ENCODE peak calls at places on chromosomes 6 and 20, in six cellular contexts. G, E, Z, D, V and H are unnamed samples.

GRCh38 chr20:2585811-2586210 is 49.4 kb downstream of the TMC2 start:
- DNase-seq in G (no peak), E (no peak), Z (peak), D (peak), V (no peak), H (peak)

GRCh38 chr6:17334265-17334664 is 53.1 kb downstream of the RBM24 start:
- DNase-seq in G (no peak), E (no peak), Z (peak), D (peak), V (no peak), H (peak)

GRCh38 chr20:49446808-49447207 is 35.7 kb downstream of the KCNB1 start:
- DNase-seq in G (peak), E (peak), Z (peak), D (no peak), V (peak), H (peak)

GRCh38 chr20:62602550-62602949 is 39.8 kb upstream of the SLCO4A1 start:
- DNase-seq in G (no peak), E (no peak), Z (no peak), D (no peak), V (no peak), H (no peak)

GRCh38 chr6:116159782-116160524 is 34.0 kb upstream of the COL10A1 start:
- DNase-seq in G (no peak), E (no peak), Z (peak), D (peak), V (no peak), H (peak)

GRCh38 chr6:52754443-52754842 is 8.8 kb downstream of the GSTA2 start:
- DNase-seq in G (no peak), E (no peak), Z (no peak), D (no peak), V (no peak), H (no peak)

GRCh38 chr6:127022297-127022696 is 96.2 kb upstream of the RSPO3 start:
- DNase-seq in G (no peak), E (peak), Z (no peak), D (no peak), V (no peak), H (no peak)

GRCh38 chr6:36386495-36387439 is 702 bp downstream of the ETV7 start:
- DNase-seq in G (peak), E (peak), Z (peak), D (peak), V (peak), H (peak)

GRCh38 chr6:96716221-96716620 is 121.1 kb downstream of the GPR63 start:
- DNase-seq in G (peak), E (no peak), Z (no peak), D (no peak), V (peak), H (no peak)

GRCh38 chr6:3372912-3373554 is 83.8 kb downstream of the SLC22A23 start:
- DNase-seq in G (no peak), E (peak), Z (no peak), D (no peak), V (no peak), H (no peak)

GRCh38 chr6:7050911-7051779 is 56.6 kb upstream of the RREB1 start:
- DNase-seq in G (peak), E (peak), Z (peak), D (peak), V (peak), H (peak)

GRCh38 chr6:142331601-142332000 is 29.8 kb downstream of the ADGRG6 start:
- DNase-seq in G (no peak), E (no peak), Z (peak), D (no peak), V (no peak), H (peak)

GRCh38 chr6:149563203-149563927 is 2.8 kb upstream of the GINM1 start:
- DNase-seq in G (no peak), E (peak), Z (peak), D (peak), V (no peak), H (peak)

GRCh38 chr6:3228046-3228671 is 706 bp upstream of the TUBB2B start:
- DNase-seq in G (peak), E (peak), Z (no peak), D (no peak), V (peak), H (no peak)

GRCh38 chr20:53706511-53707031 is 112.9 kb upstream of the ZNF217 start:
- DNase-seq in G (peak), E (peak), Z (peak), D (peak), V (no peak), H (peak)

GRCh38 chr20:32648761-32649615 is 24.8 kb downstream of the C20orf203 start:
- DNase-seq in G (no peak), E (peak), Z (no peak), D (peak), V (no peak), H (no peak)

GRCh38 chr20:63369724-63370622 is 8.8 kb upstream of the CHRNA4 start:
- DNase-seq in G (no peak), E (no peak), Z (no peak), D (no peak), V (no peak), H (no peak)

GRCh38 chr6:52995913-52996685 is 1.0 kb upstream of the GSTA4 start:
- DNase-seq in G (peak), E (peak), Z (peak), D (peak), V (peak), H (peak)

GRCh38 chr6:10633216-10633615 is 61.2 kb downstream of the C6orf52 start:
- DNase-seq in G (no peak), E (peak), Z (peak), D (peak), V (peak), H (peak)
- H3K4me2 ChIP-seq in G (no peak), E (no peak), Z (peak), D (no peak), V (no peak), H (peak)

GRCh38 chr20:35673884-35674283 is 9.2 kb upstream of the CPNE1 start:
- DNase-seq in G (no peak), E (no peak), Z (no peak), D (no peak), V (no peak), H (no peak)
- H3K4me2 ChIP-seq in G (no peak), E (no peak), Z (no peak), D (no peak), V (no peak), H (no peak)

DNA sequence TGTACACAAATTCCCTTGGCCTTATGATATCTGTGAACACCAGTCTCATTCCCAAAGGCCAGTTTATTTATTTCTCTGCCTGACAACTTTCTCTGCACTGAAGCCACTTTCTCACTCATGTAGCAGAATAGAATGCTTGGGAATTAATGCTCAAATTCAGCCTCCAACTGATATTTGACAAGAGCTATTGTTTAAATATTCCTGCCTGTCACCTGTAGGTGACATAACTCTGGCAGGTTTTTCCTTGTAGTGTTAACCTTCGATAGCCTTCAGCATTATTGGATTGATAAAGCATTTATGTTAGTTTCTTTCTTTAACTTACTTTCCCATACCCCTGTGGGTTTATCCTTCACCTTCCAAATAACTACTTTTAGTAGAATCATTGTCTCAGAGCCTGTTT is 1183.2 kb upstream of the ADGRB3 start:
- DNase-seq in G (no peak), E (no peak), Z (no peak), D (no peak), V (no peak), H (no peak)
- H3K4me2 ChIP-seq in G (no peak), E (no peak), Z (no peak), D (no peak), V (no peak), H (no peak)

GRCh38 chr6:38646166-38646565 is 6.4 kb upstream of the BTBD9 start:
- DNase-seq in G (no peak), E (no peak), Z (peak), D (peak), V (peak), H (peak)

GRCh38 chr6:38650207-38650752 is 10.6 kb upstream of the BTBD9 start:
- DNase-seq in G (no peak), E (no peak), Z (no peak), D (no peak), V (no peak), H (no peak)

GRCh38 chr6:38648629-38649028 is 8.9 kb upstream of the BTBD9 start:
- DNase-seq in G (no peak), E (no peak), Z (no peak), D (no peak), V (no peak), H (no peak)

GRCh38 chr6:38649744-38650143 is 10.0 kb upstream of the BTBD9 start:
- DNase-seq in G (no peak), E (no peak), Z (no peak), D (no peak), V (no peak), H (no peak)

DNA sequence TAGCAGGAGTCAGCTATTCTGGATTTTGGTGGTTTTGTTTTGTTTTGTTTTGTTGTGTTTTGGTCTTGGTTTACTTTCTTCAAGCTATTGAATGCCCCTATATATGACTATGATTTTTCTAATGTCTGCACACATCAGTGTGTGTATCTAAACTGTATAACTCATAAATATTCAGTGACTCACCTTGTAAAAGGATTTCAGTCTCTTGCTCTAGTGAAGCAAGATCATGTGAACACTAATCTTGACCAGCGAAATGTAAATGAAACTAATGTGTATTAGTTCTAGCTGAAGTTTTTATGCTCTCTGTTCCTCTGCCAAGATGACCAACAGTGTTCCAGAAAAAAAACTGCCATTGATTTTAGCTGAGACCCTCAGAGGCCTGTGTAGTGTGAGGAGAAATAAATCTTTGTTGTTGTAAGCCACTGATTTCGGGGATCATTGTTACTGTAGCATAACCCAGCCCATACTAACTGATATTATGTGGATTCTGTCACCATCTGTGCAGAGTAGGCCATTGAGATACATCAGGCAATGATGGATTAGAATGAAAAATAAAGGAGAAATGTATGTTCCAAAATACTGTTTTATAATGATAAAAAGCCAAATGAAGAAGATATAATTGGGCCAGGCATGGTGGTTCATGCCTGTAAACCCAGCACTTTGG is 11.5 kb upstream of the BTBD9 start:
- DNase-seq in G (no peak), E (no peak), Z (peak), D (peak), V (no peak), H (no peak)
- H3K4me2 ChIP-seq in G (no peak), E (no peak), Z (no peak), D (no peak), V (no peak), H (no peak)

GRCh38 chr6:160462116-160462515 is 113.9 kb downstream of the SLC22A3 start:
- DNase-seq in G (no peak), E (no peak), Z (no peak), D (no peak), V (no peak), H (no peak)

GRCh38 chr6:160457843-160458242 is 109.7 kb downstream of the SLC22A3 start:
- DNase-seq in G (no peak), E (no peak), Z (no peak), D (no peak), V (no peak), H (no peak)

GRCh38 chr6:160464744-160465143 is 116.6 kb downstream of the SLC22A3 start:
- DNase-seq in G (no peak), E (no peak), Z (no peak), D (no peak), V (no peak), H (no peak)

GRCh38 chr6:160461641-160462040 is 113.5 kb downstream of the SLC22A3 start:
- DNase-seq in G (no peak), E (no peak), Z (peak), D (peak), V (no peak), H (peak)

GRCh38 chr6:160462551-160463109 is 114.5 kb downstream of the SLC22A3 start:
- DNase-seq in G (no peak), E (no peak), Z (peak), D (peak), V (no peak), H (peak)
- H3K4me2 ChIP-seq in G (no peak), E (no peak), Z (no peak), D (no peak), V (no peak), H (peak)

GRCh38 chr6:135281227-135281626 is 100.1 kb downstream of the MYB start:
- DNase-seq in G (no peak), E (no peak), Z (no peak), D (no peak), V (no peak), H (no peak)
- H3K4me2 ChIP-seq in G (no peak), E (no peak), Z (no peak), D (no peak), V (no peak), H (no peak)

GRCh38 chr6:10655508-10656055 is 38.8 kb downstream of the C6orf52 start:
- DNase-seq in G (no peak), E (no peak), Z (no peak), D (no peak), V (no peak), H (no peak)

GRCh38 chr6:10659697-10660348 is 34.6 kb downstream of the C6orf52 start:
- DNase-seq in G (peak), E (peak), Z (no peak), D (no peak), V (peak), H (no peak)

GRCh38 chr6:10662742-10663141 is 31.7 kb downstream of the C6orf52 start:
- DNase-seq in G (no peak), E (no peak), Z (no peak), D (no peak), V (no peak), H (no peak)

GRCh38 chr6:10662207-10662606 is 32.2 kb downstream of the C6orf52 start:
- DNase-seq in G (no peak), E (no peak), Z (no peak), D (no peak), V (peak), H (no peak)

GRCh38 chr6:10658910-10659696 is 35.3 kb downstream of the C6orf52 start:
- DNase-seq in G (no peak), E (peak), Z (no peak), D (no peak), V (peak), H (no peak)
- H3K4me2 ChIP-seq in G (peak), E (peak), Z (no peak), D (no peak), V (peak), H (no peak)